ENCODE peak calls at places on chromosome 1, in eight cellular contexts. One of them, this sample, is unnamed.

GRCh38 chr1:207763972-207764371 is 12.1 kb downstream of the CD46 start:
- DNase-seq in ascending aorta: no peak
- DNase-seq in sigmoid colon: no peak
- DNase-seq in endodermal cell: no peak
- DNase-seq in GM12865: no peak
- DNase-seq in K562: no peak
- DNase-seq in IMR-90: no peak
- DNase-seq in transverse colon: no peak
- DNase-seq in this sample: no peak

GRCh38 chr1:22317231-22317919 is 134.3 kb upstream of the ZBTB40 start:
- DNase-seq in ascending aorta: no peak
- DNase-seq in sigmoid colon: no peak
- DNase-seq in endodermal cell: peak; percentile 90
- DNase-seq in GM12865: peak; percentile 21
- DNase-seq in K562: peak; percentile 55
- DNase-seq in IMR-90: no peak
- DNase-seq in transverse colon: no peak
- DNase-seq in this sample: no peak

GRCh38 chr1:167400359-167400953 is 117.9 kb downstream of the CD247 start:
- DNase-seq in ascending aorta: no peak
- DNase-seq in sigmoid colon: no peak
- DNase-seq in endodermal cell: no peak
- DNase-seq in GM12865: no peak
- DNase-seq in K562: no peak
- DNase-seq in IMR-90: no peak
- DNase-seq in transverse colon: no peak
- DNase-seq in this sample: no peak

GRCh38 chr1:100893718-100894117 is 924 bp downstream of the EXTL2 start:
- DNase-seq in ascending aorta: no peak
- DNase-seq in sigmoid colon: no peak
- DNase-seq in endodermal cell: no peak
- DNase-seq in GM12865: no peak
- DNase-seq in K562: no peak
- DNase-seq in IMR-90: no peak
- DNase-seq in transverse colon: no peak
- DNase-seq in this sample: no peak

GRCh38 chr1:193631306-193631705 is 444.9 kb upstream of the B3GALT2 start:
- DNase-seq in ascending aorta: no peak
- DNase-seq in sigmoid colon: no peak
- DNase-seq in endodermal cell: no peak
- DNase-seq in GM12865: no peak
- DNase-seq in K562: no peak
- DNase-seq in IMR-90: no peak
- DNase-seq in transverse colon: no peak
- DNase-seq in this sample: no peak

GRCh38 chr1:208475951-208476824 is 232.0 kb upstream of the PLXNA2 start:
- DNase-seq in ascending aorta: no peak
- DNase-seq in sigmoid colon: peak; percentile 67
- DNase-seq in endodermal cell: peak; percentile 83
- DNase-seq in GM12865: no peak
- DNase-seq in K562: no peak
- DNase-seq in IMR-90: no peak
- DNase-seq in transverse colon: no peak
- DNase-seq in this sample: no peak

GRCh38 chr1:5297199-5297877 is 642.9 kb downstream of the AJAP1 start:
- DNase-seq in ascending aorta: no peak
- DNase-seq in sigmoid colon: peak; percentile 72
- DNase-seq in endodermal cell: no peak
- DNase-seq in GM12865: no peak
- DNase-seq in K562: no peak
- DNase-seq in IMR-90: no peak
- DNase-seq in transverse colon: no peak
- DNase-seq in this sample: no peak

GRCh38 chr1:169690489-169690888 is 20.9 kb downstream of the SELL start:
- DNase-seq in ascending aorta: no peak
- DNase-seq in sigmoid colon: no peak
- DNase-seq in endodermal cell: no peak
- DNase-seq in GM12865: no peak
- DNase-seq in K562: no peak
- DNase-seq in IMR-90: no peak
- DNase-seq in transverse colon: no peak
- DNase-seq in this sample: no peak

GRCh38 chr1:82321794-82322193 is 521.1 kb downstream of the ADGRL2 start:
- DNase-seq in ascending aorta: no peak
- DNase-seq in sigmoid colon: no peak
- DNase-seq in endodermal cell: no peak
- DNase-seq in GM12865: no peak
- DNase-seq in K562: no peak
- DNase-seq in IMR-90: no peak
- DNase-seq in transverse colon: no peak
- DNase-seq in this sample: peak; percentile 83

GRCh38 chr1:26768755-26769154 is 19.0 kb upstream of the PIGV start:
- DNase-seq in ascending aorta: no peak
- DNase-seq in sigmoid colon: no peak
- DNase-seq in endodermal cell: no peak
- DNase-seq in GM12865: no peak
- DNase-seq in K562: no peak
- DNase-seq in IMR-90: peak; percentile 76
- DNase-seq in transverse colon: no peak
- DNase-seq in this sample: peak; percentile 41

GRCh38 chr1:12067900-12068821 is 5.1 kb downstream of the TNFRSF8 start:
- DNase-seq in ascending aorta: no peak
- DNase-seq in sigmoid colon: no peak
- DNase-seq in endodermal cell: peak; percentile 90
- DNase-seq in GM12865: peak; percentile 94
- DNase-seq in K562: peak; percentile 70
- DNase-seq in IMR-90: peak; percentile 81
- DNase-seq in transverse colon: no peak
- DNase-seq in this sample: peak; percentile 54

GRCh38 chr1:92043621-92044020 is 13.8 kb downstream of the EPHX4 start:
- DNase-seq in ascending aorta: no peak
- DNase-seq in sigmoid colon: no peak
- DNase-seq in endodermal cell: no peak
- DNase-seq in GM12865: no peak
- DNase-seq in K562: no peak
- DNase-seq in IMR-90: no peak
- DNase-seq in transverse colon: no peak
- DNase-seq in this sample: peak; percentile 41
- H3K4me3 ChIP-seq in ascending aorta: no peak overlapping the region
- H3K4me3 ChIP-seq in sigmoid colon: no peak overlapping the region
- H3K4me3 ChIP-seq in endodermal cell: no peak overlapping the region
- H3K4me3 ChIP-seq in GM12865: no peak overlapping the region
- H3K4me3 ChIP-seq in K562: no peak overlapping the region
- H3K4me3 ChIP-seq in IMR-90: no peak overlapping the region
- H3K4me3 ChIP-seq in transverse colon: no peak overlapping the region
- H3K4me3 ChIP-seq in this sample: no peak overlapping the region

GRCh38 chr1:44655609-44656008 is 18.7 kb downstream of the TMEM53 start:
- DNase-seq in ascending aorta: no peak
- DNase-seq in sigmoid colon: no peak
- DNase-seq in endodermal cell: peak; percentile 85
- DNase-seq in GM12865: peak; percentile 33
- DNase-seq in K562: peak; percentile 67
- DNase-seq in IMR-90: no peak
- DNase-seq in transverse colon: no peak
- DNase-seq in this sample: no peak

GRCh38 chr1:44652445-44653106 is 21.7 kb downstream of the TMEM53 start:
- DNase-seq in ascending aorta: peak; percentile 86
- DNase-seq in sigmoid colon: peak; percentile 87
- DNase-seq in endodermal cell: peak; percentile 96
- DNase-seq in GM12865: peak; percentile 76
- DNase-seq in K562: peak; percentile 89
- DNase-seq in IMR-90: peak; percentile 42
- DNase-seq in transverse colon: peak; percentile 83
- DNase-seq in this sample: peak; percentile 67

GRCh38 chr1:44654621-44655187 is 19.6 kb downstream of the TMEM53 start:
- DNase-seq in ascending aorta: no peak
- DNase-seq in sigmoid colon: no peak
- DNase-seq in endodermal cell: no peak
- DNase-seq in GM12865: no peak
- DNase-seq in K562: no peak
- DNase-seq in IMR-90: no peak
- DNase-seq in transverse colon: no peak
- DNase-seq in this sample: no peak

GRCh38 chr1:44651069-44651468 is 23.2 kb downstream of the TMEM53 start:
- DNase-seq in ascending aorta: no peak
- DNase-seq in sigmoid colon: no peak
- DNase-seq in endodermal cell: no peak
- DNase-seq in GM12865: no peak
- DNase-seq in K562: no peak
- DNase-seq in IMR-90: no peak
- DNase-seq in transverse colon: no peak
- DNase-seq in this sample: no peak

DNA sequence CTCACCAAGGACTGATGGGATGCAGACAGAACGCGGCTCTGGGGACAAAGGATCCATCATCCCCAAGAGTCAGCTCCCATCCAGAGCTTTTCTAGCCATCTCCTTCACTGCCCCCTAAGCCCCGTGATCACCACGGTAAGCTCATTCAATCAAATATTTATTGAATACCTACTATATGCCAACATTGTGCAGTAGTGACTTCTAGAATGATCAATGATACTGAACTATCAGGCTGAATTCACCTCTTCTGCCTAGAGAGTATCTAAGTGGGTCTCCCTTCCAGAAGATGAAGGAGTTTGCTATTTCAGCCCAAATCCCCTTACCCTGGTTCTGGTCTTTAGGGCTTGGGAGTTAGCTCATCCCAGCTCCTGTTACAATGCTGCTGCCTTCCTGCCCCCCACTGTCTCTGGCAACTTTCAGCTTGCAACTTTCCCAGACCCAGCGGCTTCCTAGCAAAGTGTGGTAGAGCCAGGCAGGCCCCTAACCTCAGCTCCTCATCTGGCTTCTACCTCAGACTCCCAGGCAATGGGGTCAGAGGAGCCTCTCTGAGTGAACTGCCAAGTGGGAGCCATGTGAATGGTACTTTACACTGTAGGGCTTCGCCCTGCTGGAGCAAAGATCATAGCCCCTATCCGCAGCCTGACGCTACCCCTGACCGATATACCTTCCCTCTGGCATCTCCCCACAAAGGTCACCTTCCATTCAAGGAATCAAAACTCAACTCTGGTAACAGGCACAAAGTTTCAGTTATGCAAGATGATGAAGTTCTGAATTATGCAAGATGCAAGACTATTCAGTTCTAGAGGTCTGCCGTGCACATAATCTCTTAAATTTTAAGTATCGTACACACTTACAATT is 20.9 kb downstream of the TMEM53 start:
- DNase-seq in ascending aorta: no peak
- DNase-seq in sigmoid colon: no peak
- DNase-seq in endodermal cell: no peak
- DNase-seq in GM12865: no peak
- DNase-seq in K562: no peak
- DNase-seq in IMR-90: no peak
- DNase-seq in transverse colon: no peak
- DNase-seq in this sample: no peak
- TF ChIP-seq CTCF in ascending aorta: no peak
- TF ChIP-seq CTCF in sigmoid colon: no peak
- TF ChIP-seq CTCF in endodermal cell: no peak
- TF ChIP-seq CTCF in GM12865: no peak
- TF ChIP-seq CTCF in K562: no peak
- TF ChIP-seq CTCF in IMR-90: no peak
- TF ChIP-seq CTCF in transverse colon: no peak
- TF ChIP-seq CTCF in this sample: no peak

GRCh38 chr1:198936371-198937083 is 297.7 kb downstream of the PTPRC start:
- DNase-seq in ascending aorta: no peak
- DNase-seq in sigmoid colon: no peak
- DNase-seq in endodermal cell: no peak
- DNase-seq in GM12865: no peak
- DNase-seq in K562: no peak
- DNase-seq in IMR-90: peak; percentile 36
- DNase-seq in transverse colon: no peak
- DNase-seq in this sample: peak; percentile 47

GRCh38 chr1:198934901-198935301 is 296.1 kb downstream of the PTPRC start:
- DNase-seq in ascending aorta: no peak
- DNase-seq in sigmoid colon: no peak
- DNase-seq in endodermal cell: no peak
- DNase-seq in GM12865: peak; percentile 29
- DNase-seq in K562: no peak
- DNase-seq in IMR-90: peak; percentile 51
- DNase-seq in transverse colon: no peak
- DNase-seq in this sample: peak; percentile 55

GRCh38 chr1:198933506-198933905 is 294.7 kb downstream of the PTPRC start:
- DNase-seq in ascending aorta: no peak
- DNase-seq in sigmoid colon: no peak
- DNase-seq in endodermal cell: no peak
- DNase-seq in GM12865: no peak
- DNase-seq in K562: no peak
- DNase-seq in IMR-90: no peak
- DNase-seq in transverse colon: no peak
- DNase-seq in this sample: no peak

GRCh38 chr1:198934414-198934813 is 295.6 kb downstream of the PTPRC start:
- DNase-seq in ascending aorta: no peak
- DNase-seq in sigmoid colon: no peak
- DNase-seq in endodermal cell: no peak
- DNase-seq in GM12865: no peak
- DNase-seq in K562: no peak
- DNase-seq in IMR-90: no peak
- DNase-seq in transverse colon: no peak
- DNase-seq in this sample: no peak

GRCh38 chr1:198935371-198935921 is 296.6 kb downstream of the PTPRC start:
- DNase-seq in ascending aorta: peak; percentile 72
- DNase-seq in sigmoid colon: peak; percentile 74
- DNase-seq in endodermal cell: no peak
- DNase-seq in GM12865: peak; percentile 74
- DNase-seq in K562: peak; percentile 2
- DNase-seq in IMR-90: peak; percentile 98
- DNase-seq in transverse colon: peak; percentile 65
- DNase-seq in this sample: peak; percentile 95
- H3K4me3 ChIP-seq in ascending aorta: peak overlapping the region; percentile 63
- H3K4me3 ChIP-seq in sigmoid colon: peak overlapping the region; percentile 38
- H3K4me3 ChIP-seq in endodermal cell: peak overlapping the region; percentile 61
- H3K4me3 ChIP-seq in GM12865: peak overlapping the region; percentile 67
- H3K4me3 ChIP-seq in K562: no peak overlapping the region
- H3K4me3 ChIP-seq in IMR-90: peak overlapping the region; percentile 89
- H3K4me3 ChIP-seq in transverse colon: peak overlapping the region; percentile 29
- H3K4me3 ChIP-seq in this sample: peak overlapping the region; percentile 88

DNA sequence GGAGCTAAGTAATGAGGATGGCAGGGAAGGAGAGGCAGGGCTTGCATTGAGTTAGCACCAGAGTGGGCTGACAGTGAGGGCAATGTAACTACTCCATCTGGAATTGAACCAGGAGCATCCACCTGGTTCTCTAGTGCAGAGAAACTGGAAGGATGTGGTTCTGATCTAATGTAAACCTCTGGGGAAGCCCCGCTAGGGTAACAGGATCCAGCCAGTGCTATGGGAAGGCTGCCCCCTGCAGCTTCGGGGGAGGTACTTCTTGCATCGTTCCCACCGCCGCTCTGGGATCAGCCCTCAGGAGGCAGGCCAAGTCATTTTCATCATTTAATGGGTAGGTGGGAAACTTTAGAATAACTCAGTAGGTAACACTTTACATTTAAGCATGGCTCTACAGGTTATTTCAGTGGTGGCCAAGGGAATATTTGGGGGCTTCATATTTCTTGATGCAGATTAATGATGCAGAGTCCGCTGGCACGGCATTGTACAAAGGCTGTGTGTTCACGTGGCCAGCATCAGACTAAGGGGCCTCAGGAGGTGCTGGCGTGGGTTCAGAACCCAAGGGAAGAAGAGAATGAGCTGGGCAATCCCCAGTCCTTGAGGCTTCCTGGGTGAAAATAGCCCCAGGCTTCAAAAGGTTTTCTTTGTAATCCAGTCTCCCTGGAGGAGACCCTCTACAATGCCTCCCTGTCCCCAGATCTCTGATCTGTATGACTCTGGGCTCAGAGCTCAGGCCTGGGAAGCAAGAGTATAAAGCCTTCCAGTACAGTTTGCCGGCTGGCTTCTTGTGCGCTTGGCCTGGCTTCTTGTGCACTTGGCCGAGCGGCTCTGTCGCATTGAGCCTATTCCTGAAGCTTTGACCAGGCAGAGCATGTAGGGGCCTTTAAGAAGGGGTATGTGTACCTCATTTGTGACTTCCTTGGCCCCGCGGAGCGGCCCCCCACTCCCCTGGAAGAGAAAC is 26.4 kb upstream of the KAZN start:
- DNase-seq in ascending aorta: no peak
- DNase-seq in sigmoid colon: no peak
- DNase-seq in endodermal cell: peak; percentile 88
- DNase-seq in GM12865: peak; percentile 68
- DNase-seq in K562: peak; percentile 48
- DNase-seq in IMR-90: no peak
- DNase-seq in transverse colon: no peak
- DNase-seq in this sample: no peak
- TF ChIP-seq CTCF in ascending aorta: no peak
- TF ChIP-seq CTCF in sigmoid colon: no peak
- TF ChIP-seq CTCF in endodermal cell: peak; percentile 85
- TF ChIP-seq CTCF in GM12865: peak; percentile 60
- TF ChIP-seq CTCF in K562: peak; percentile 87
- TF ChIP-seq CTCF in IMR-90: no peak
- TF ChIP-seq CTCF in transverse colon: no peak
- TF ChIP-seq CTCF in this sample: no peak